ENCODE peak calls at places on chromosomes 11 and 22, in six cellular contexts. One of them, this sample, is unnamed.

GRCh38 chr11:16577490-16577889 is 161.0 kb upstream of the C11orf58 start:
- DNase-seq in NCI-H748 treated with DMSO at 0.1 percent for 48 hours: no peak
- DNase-seq in adrenal gland: no peak
- DNase-seq in activated T-cell treated with anti-CD3 and anti-CD28 coated beads for 1 hour: no peak
- DNase-seq in tibial nerve: no peak
- DNase-seq in GM23248: no peak
- DNase-seq in this sample: no peak

GRCh38 chr11:8016396-8016949 is 29.3 kb downstream of the EIF3F start:
- DNase-seq in NCI-H748 treated with DMSO at 0.1 percent for 48 hours: no peak
- DNase-seq in adrenal gland: no peak
- DNase-seq in activated T-cell treated with anti-CD3 and anti-CD28 coated beads for 1 hour: no peak
- DNase-seq in tibial nerve: no peak
- DNase-seq in GM23248: peak; percentile 20
- DNase-seq in this sample: no peak

GRCh38 chr11:131099013-131099412 is 182.7 kb upstream of the SNX19 start:
- DNase-seq in NCI-H748 treated with DMSO at 0.1 percent for 48 hours: no peak
- DNase-seq in adrenal gland: no peak
- DNase-seq in activated T-cell treated with anti-CD3 and anti-CD28 coated beads for 1 hour: no peak
- DNase-seq in tibial nerve: no peak
- DNase-seq in GM23248: peak; percentile 80
- DNase-seq in this sample: no peak

GRCh38 chr22:40498454-40499186 is 128.2 kb downstream of the SGSM3 start:
- DNase-seq in NCI-H748 treated with DMSO at 0.1 percent for 48 hours: no peak
- DNase-seq in adrenal gland: no peak
- DNase-seq in activated T-cell treated with anti-CD3 and anti-CD28 coated beads for 1 hour: no peak
- DNase-seq in tibial nerve: no peak
- DNase-seq in GM23248: peak; percentile 89
- DNase-seq in this sample: peak; percentile 95

GRCh38 chr22:27715078-27715477 is 86.5 kb downstream of the MN1 start:
- DNase-seq in NCI-H748 treated with DMSO at 0.1 percent for 48 hours: no peak
- DNase-seq in adrenal gland: no peak
- DNase-seq in activated T-cell treated with anti-CD3 and anti-CD28 coated beads for 1 hour: no peak
- DNase-seq in tibial nerve: no peak
- DNase-seq in GM23248: no peak
- DNase-seq in this sample: no peak

GRCh38 chr22:43118953-43119458 is 8.5 kb downstream of the BIK start:
- DNase-seq in NCI-H748 treated with DMSO at 0.1 percent for 48 hours: no peak
- DNase-seq in adrenal gland: no peak
- DNase-seq in activated T-cell treated with anti-CD3 and anti-CD28 coated beads for 1 hour: no peak
- DNase-seq in tibial nerve: no peak
- DNase-seq in GM23248: no peak
- DNase-seq in this sample: no peak

GRCh38 chr11:30465623-30466022 is 120.5 kb downstream of the MPPED2 start:
- DNase-seq in NCI-H748 treated with DMSO at 0.1 percent for 48 hours: no peak
- DNase-seq in adrenal gland: no peak
- DNase-seq in activated T-cell treated with anti-CD3 and anti-CD28 coated beads for 1 hour: no peak
- DNase-seq in tibial nerve: no peak
- DNase-seq in GM23248: no peak
- DNase-seq in this sample: no peak

GRCh38 chr22:27843441-27843840 is 41.9 kb upstream of the MN1 start:
- DNase-seq in NCI-H748 treated with DMSO at 0.1 percent for 48 hours: no peak
- DNase-seq in adrenal gland: peak; percentile 15
- DNase-seq in activated T-cell treated with anti-CD3 and anti-CD28 coated beads for 1 hour: no peak
- DNase-seq in tibial nerve: no peak
- DNase-seq in GM23248: no peak
- DNase-seq in this sample: no peak

GRCh38 chr11:5689551-5689983 is at the start of gene TRIM22:
- DNase-seq in NCI-H748 treated with DMSO at 0.1 percent for 48 hours: no peak
- DNase-seq in adrenal gland: no peak
- DNase-seq in activated T-cell treated with anti-CD3 and anti-CD28 coated beads for 1 hour: peak; percentile 26
- DNase-seq in tibial nerve: no peak
- DNase-seq in GM23248: peak; percentile 88
- DNase-seq in this sample: peak; percentile 40

GRCh38 chr11:131579932-131580387 is 209.5 kb downstream of the NTM start:
- DNase-seq in NCI-H748 treated with DMSO at 0.1 percent for 48 hours: peak; percentile 5
- DNase-seq in adrenal gland: peak; percentile 37
- DNase-seq in activated T-cell treated with anti-CD3 and anti-CD28 coated beads for 1 hour: no peak
- DNase-seq in tibial nerve: no peak
- DNase-seq in GM23248: peak; percentile 95
- DNase-seq in this sample: peak; percentile 86

GRCh38 chr11:102940714-102941588 is 14.6 kb downstream of the MMP13 start:
- DNase-seq in NCI-H748 treated with DMSO at 0.1 percent for 48 hours: peak; percentile 38
- DNase-seq in adrenal gland: peak; percentile 72
- DNase-seq in activated T-cell treated with anti-CD3 and anti-CD28 coated beads for 1 hour: peak; percentile 2
- DNase-seq in tibial nerve: no peak
- DNase-seq in GM23248: peak; percentile 82
- DNase-seq in this sample: peak; percentile 57

GRCh38 chr22:32926600-32926999 is 125.1 kb downstream of the TIMP3 start:
- DNase-seq in NCI-H748 treated with DMSO at 0.1 percent for 48 hours: no peak
- DNase-seq in adrenal gland: peak; percentile 51
- DNase-seq in activated T-cell treated with anti-CD3 and anti-CD28 coated beads for 1 hour: no peak
- DNase-seq in tibial nerve: no peak
- DNase-seq in GM23248: peak; percentile 64
- DNase-seq in this sample: no peak

GRCh38 chr11:43903969-43904368 is 23.3 kb downstream of the ALKBH3 start:
- DNase-seq in NCI-H748 treated with DMSO at 0.1 percent for 48 hours: no peak
- DNase-seq in adrenal gland: no peak
- DNase-seq in activated T-cell treated with anti-CD3 and anti-CD28 coated beads for 1 hour: no peak
- DNase-seq in tibial nerve: no peak
- DNase-seq in GM23248: no peak
- DNase-seq in this sample: no peak